ENCODE peak calls at places on chromosomes 5 and 9, in four cellular contexts. R is HCT116, Z is GM23248, L is fibroblast of lung. N is an unnamed sample.
A peak's percentile ranks its signal among the peaks of the same experiment; 100 is the strongest.

GRCh38 chr9:2907401-2907800 is 63.5 kb upstream of the PUM3 start:
- DNase-seq in R (no peak), Z (no peak), L (no peak), N (no peak)

GRCh38 chr5:59621477-59621876 is 272.0 kb downstream of the PDE4D start:
- DNase-seq in R (no peak), Z (peak; percentile 6), L (peak; percentile 44), N (no peak)

GRCh38 chr5:52853573-52854163 is 66.0 kb downstream of the ITGA1 start:
- DNase-seq in R (no peak), Z (peak; percentile 53), L (no peak), N (no peak)

GRCh38 chr9:121299467-121300282 is 31.7 kb downstream of the GSN start:
- DNase-seq in R (no peak), Z (peak; percentile 76), L (no peak), N (peak; percentile 94)

GRCh38 chr5:114544561-114544960 is 182.7 kb downstream of the KCNN2 start:
- DNase-seq in R (no peak), Z (no peak), L (no peak), N (no peak)

GRCh38 chr9:17625644-17626388 is 47.0 kb downstream of the SH3GL2 start:
- DNase-seq in R (no peak), Z (no peak), L (peak; percentile 54), N (no peak)

GRCh38 chr5:16812911-16813310 is 123.2 kb downstream of the MYO10 start:
- DNase-seq in R (no peak), Z (no peak), L (peak; percentile 61), N (peak; percentile 90)

GRCh38 chr5:32027717-32028321 is 146.3 kb downstream of the GOLPH3 start:
- DNase-seq in R (peak; percentile 7), Z (peak; percentile 97), L (peak; percentile 98), N (peak; percentile 80)

GRCh38 chr9:99694393-99694792 is 127.3 kb upstream of the NR4A3 start:
- DNase-seq in R (no peak), Z (no peak), L (no peak), N (no peak)

GRCh38 chr5:157471709-157472108 is 11.7 kb downstream of the NIPAL4 start:
- DNase-seq in R (peak; percentile 34), Z (peak; percentile 63), L (peak; percentile 31), N (no peak)

GRCh38 chr5:124655943-124656459 is 90.4 kb downstream of the ZNF608 start:
- DNase-seq in R (peak; percentile 78), Z (peak; percentile 86), L (peak; percentile 93), N (no peak)

GRCh38 chr5:138448481-138449398 is 9.9 kb downstream of the REEP2 start:
- DNase-seq in R (no peak), Z (peak; percentile 86), L (peak; percentile 37), N (peak; percentile 87)

GRCh38 chr5:40446910-40447309 is 232.8 kb upstream of the PTGER4 start:
- DNase-seq in R (no peak), Z (peak; percentile 81), L (peak; percentile 61), N (peak; percentile 53)

GRCh38 chr9:113868501-113868900 is 7.6 kb upstream of the ZNF618 start:
- DNase-seq in R (no peak), Z (no peak), L (peak; percentile 62), N (no peak)

GRCh38 chr9:38619556-38620447 is 594 bp downstream of the ANKRD18A start:
- DNase-seq in R (no peak), Z (peak; percentile 1), L (no peak), N (no peak)

GRCh38 chr9:91006046-91006445 is 204.4 kb downstream of the SYK start:
- DNase-seq in R (no peak), Z (no peak), L (no peak), N (no peak)

GRCh38 chr5:2096827-2097226 is 214.1 kb upstream of the IRX4 start:
- DNase-seq in R (no peak), Z (no peak), L (no peak), N (peak; percentile 17)

GRCh38 chr5:90015584-90016018 is 394.0 kb downstream of the CETN3 start:
- DNase-seq in R (no peak), Z (peak; percentile 45), L (peak; percentile 79), N (no peak)

GRCh38 chr9:70256123-70256551 is 2.6 kb upstream of the SMC5 start:
- DNase-seq in R (no peak), Z (peak; percentile 79), L (peak; percentile 94), N (peak; percentile 80)

GRCh38 chr9:100595391-100596199 is 17.7 kb downstream of the CAVIN4 start:
- DNase-seq in R (peak; percentile 44), Z (peak; percentile 75), L (peak; percentile 44), N (peak; percentile 71)

GRCh38 chr5:39906146-39906545 is 481.4 kb upstream of the DAB2 start:
- DNase-seq in R (no peak), Z (peak; percentile 15), L (peak; percentile 54), N (peak; percentile 53)

GRCh38 chr5:150159741-150160179 is 4.1 kb upstream of the PDGFRB start:
- DNase-seq in R (no peak), Z (peak; percentile 89), L (peak; percentile 65), N (peak; percentile 95)

GRCh38 chr9:117733465-117733864 is 29.3 kb downstream of the TLR4 start:
- DNase-seq in R (no peak), Z (no peak), L (no peak), N (no peak)
- H3K27me3 ChIP-seq in R (no peaks in the 10 kb centered on the region), Z (no peaks in the 10 kb centered on the region), L (no peaks in the 10 kb centered on the region), N (no peaks in the 10 kb centered on the region)

GRCh38 chr5:6578676-6579343 is 54.0 kb downstream of the NSUN2 start:
- DNase-seq in R (no peak), Z (no peak), L (peak; percentile 80), N (peak; percentile 56)
- H2AFZ ChIP-seq in R (no peak overlapping the region), Z (no peak overlapping the region), L (no peak overlapping the region), N (peak overlapping the region; percentile 46)

DNA sequence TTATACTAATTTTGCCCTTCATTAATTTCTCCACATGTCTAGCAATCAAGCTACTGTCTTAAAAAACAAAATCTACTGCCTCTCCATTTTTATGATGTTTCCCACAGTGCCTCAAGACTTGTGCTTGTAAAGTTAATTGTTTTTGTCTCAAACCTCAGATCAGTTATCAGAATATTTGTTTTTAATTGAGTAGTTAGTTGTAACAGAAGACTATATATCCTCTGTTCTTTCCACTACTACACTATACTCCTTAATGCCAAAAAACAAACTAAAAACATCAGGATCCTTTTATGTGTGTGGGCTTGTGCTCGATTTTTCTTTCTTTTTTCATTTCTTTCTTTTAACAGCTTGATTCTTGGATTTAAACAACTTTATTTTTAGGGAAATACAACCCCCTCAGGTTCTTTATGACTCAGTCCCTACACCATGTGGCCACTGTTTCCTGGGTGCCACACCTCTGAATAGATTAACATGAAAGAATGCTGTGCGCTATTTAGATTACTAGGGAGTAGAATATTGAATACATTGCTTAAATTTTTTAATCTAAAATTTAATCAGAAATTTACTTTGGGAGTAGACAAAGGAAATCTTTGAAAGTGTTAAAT is 1.2 kb downstream of the ASPN start:
- DNase-seq in R (no peak), Z (peak; percentile 44), L (peak; percentile 65), N (no peak)
- H3K4me3 ChIP-seq in R (no peak overlapping the region), Z (peak overlapping the region; percentile 33), L (no peak overlapping the region), N (no peak overlapping the region)

GRCh38 chr5:135029468-135030122 is 4.4 kb downstream of the PITX1 start:
- DNase-seq in R (no peak), Z (no peak), L (no peak), N (no peak)

GRCh38 chr5:135028791-135029467 is 5.1 kb downstream of the PITX1 start:
- DNase-seq in R (no peak), Z (no peak), L (no peak), N (no peak)

GRCh38 chr5:135031146-135031812 is 2.7 kb downstream of the PITX1 start:
- DNase-seq in R (no peak), Z (no peak), L (no peak), N (peak; percentile 96)

GRCh38 chr5:135030691-135031145 is 3.3 kb downstream of the PITX1 start:
- DNase-seq in R (no peak), Z (no peak), L (no peak), N (peak; percentile 99)

DNA sequence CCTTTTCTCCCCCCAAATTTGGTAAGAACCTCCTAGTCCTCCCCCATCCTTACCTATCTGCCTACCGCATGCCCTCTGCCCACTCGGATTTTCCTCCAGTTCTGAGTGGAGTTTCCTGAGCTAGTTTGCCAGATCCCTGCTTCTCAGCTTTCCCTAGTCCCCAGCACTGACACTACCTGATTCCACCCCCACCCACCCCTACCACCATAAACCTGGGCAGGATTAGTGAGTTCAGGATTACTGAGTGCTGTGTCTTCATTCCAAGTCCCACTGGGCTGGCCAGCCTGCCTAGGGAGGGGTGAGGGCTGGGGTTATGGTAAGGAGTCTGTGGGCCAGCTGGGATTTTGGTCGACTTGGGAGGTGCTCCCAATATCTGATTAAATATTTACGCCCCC is 3.9 kb downstream of the PITX1 start:
- DNase-seq in R (no peak), Z (no peak), L (no peak), N (no peak)
- H3K27me3 ChIP-seq in R (no peaks in the 10 kb centered on the region), Z (peaks cover 84% of the 10 kb centered on the region), L (peaks cover 46% of the 10 kb centered on the region), N (no peaks in the 10 kb centered on the region)

GRCh38 chr9:68778635-68779034 is 73.6 kb downstream of the PIP5K1B start:
- DNase-seq in R (no peak), Z (no peak), L (no peak), N (no peak)
- H2AFZ ChIP-seq in R (no peak overlapping the region), Z (peak overlapping the region; percentile 100), L (peak overlapping the region; percentile 45), N (peak overlapping the region; percentile 50)

DNA sequence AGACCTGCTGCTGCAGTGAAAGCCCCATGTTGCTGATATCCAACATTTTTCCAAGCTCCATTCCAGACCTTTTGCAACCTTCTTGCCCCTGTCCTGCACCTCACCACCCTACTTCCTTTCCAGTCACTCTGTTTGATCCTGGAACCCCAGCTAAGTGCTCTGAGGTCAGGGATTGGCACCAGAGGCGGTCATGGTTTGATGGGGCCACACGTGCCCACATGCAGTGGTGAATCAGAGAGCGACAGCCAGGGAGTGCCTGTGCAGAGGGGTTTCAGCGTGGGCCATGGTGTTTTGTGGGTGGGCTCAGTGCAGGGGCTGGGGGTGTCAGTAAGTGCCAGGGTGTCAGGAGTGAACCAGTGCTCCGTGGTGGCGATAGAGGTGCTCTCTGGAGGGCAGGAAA is 7.2 kb downstream of the TPM2 start:
- DNase-seq in R (no peak), Z (no peak), L (no peak), N (no peak)
- H3K4me3 ChIP-seq in R (no peak overlapping the region), Z (no peak overlapping the region), L (no peak overlapping the region), N (no peak overlapping the region)